ENCODE peak calls at places on chromosome 15, in five cellular contexts. H, Q, W, S and N are unnamed samples.

GRCh38 chr15:58138106-58138505 is at the start of gene AQP9:
- DNase-seq in H (no peak), Q (no peak), W (no peak), S (no peak), N (no peak)

GRCh38 chr15:38038659-38039442 is 104.4 kb downstream of the TMCO5A start:
- DNase-seq in H (no peak), Q (no peak), W (no peak), S (no peak), N (no peak)

GRCh38 chr15:70569718-70570231 is 193.6 kb downstream of the UACA start:
- DNase-seq in H (no peak), Q (no peak), W (no peak), S (peak; percentile 7), N (no peak)

GRCh38 chr15:62071711-62072308 is 5.0 kb downstream of the C2CD4A start:
- DNase-seq in H (no peak), Q (no peak), W (no peak), S (no peak), N (no peak)

GRCh38 chr15:38860253-38860652 is 295.6 kb upstream of the RASGRP1 start:
- DNase-seq in H (no peak), Q (no peak), W (no peak), S (no peak), N (peak; percentile 45)

GRCh38 chr15:83422090-83422489 is 25.1 kb upstream of the SH3GL3 start:
- DNase-seq in H (no peak), Q (no peak), W (no peak), S (no peak), N (no peak)

GRCh38 chr15:48645558-48646330 is at the start of gene FBN1:
- DNase-seq in H (peak; percentile 86), Q (peak; percentile 1), W (peak; percentile 75), S (peak; percentile 90), N (peak; percentile 83)

GRCh38 chr15:45136378-45136764 is 6.6 kb downstream of the DUOX1 start:
- DNase-seq in H (no peak), Q (no peak), W (no peak), S (peak; percentile 81), N (no peak)

GRCh38 chr15:63063164-63063756 is 20.7 kb downstream of the TPM1 start:
- DNase-seq in H (no peak), Q (no peak), W (no peak), S (no peak), N (no peak)

GRCh38 chr15:59244337-59244736 is 37.7 kb downstream of the LDHAL6B start:
- DNase-seq in H (no peak), Q (no peak), W (no peak), S (no peak), N (no peak)

GRCh38 chr15:62972814-62973213 is 69.7 kb upstream of the TPM1 start:
- DNase-seq in H (no peak), Q (no peak), W (no peak), S (no peak), N (no peak)

GRCh38 chr15:66389098-66389858 is 2.6 kb downstream of the MAP2K1 start:
- DNase-seq in H (no peak), Q (no peak), W (no peak), S (no peak), N (no peak)

GRCh38 chr15:54566654-54567053 is 588.4 kb downstream of the UNC13C start:
- DNase-seq in H (no peak), Q (no peak), W (no peak), S (no peak), N (no peak)

GRCh38 chr15:80856809-80857377 is 77.7 kb downstream of the CEMIP start:
- DNase-seq in H (peak; percentile 44), Q (no peak), W (peak; percentile 54), S (peak; percentile 73), N (no peak)

GRCh38 chr15:60519218-60519617 is 40.3 kb upstream of the ICE2 start:
- DNase-seq in H (no peak), Q (no peak), W (no peak), S (no peak), N (no peak)

GRCh38 chr15:71780349-71780976 is 29.9 kb upstream of the NR2E3 start:
- DNase-seq in H (no peak), Q (no peak), W (no peak), S (peak; percentile 82), N (no peak)

GRCh38 chr15:27826902-27827321 is 272.2 kb downstream of the OCA2 start:
- DNase-seq in H (no peak), Q (no peak), W (no peak), S (no peak), N (no peak)

GRCh38 chr15:62940755-62941361 is 101.7 kb upstream of the TPM1 start:
- DNase-seq in H (peak; percentile 82), Q (no peak), W (peak; percentile 83), S (no peak), N (peak; percentile 67)

GRCh38 chr15:35289029-35289617 is 204.0 kb upstream of the NANOGP8 start:
- DNase-seq in H (no peak), Q (no peak), W (no peak), S (no peak), N (no peak)

GRCh38 chr15:70264014-70264492 is 166.3 kb upstream of the TLE3 start:
- DNase-seq in H (no peak), Q (no peak), W (no peak), S (no peak), N (no peak)

GRCh38 chr15:92882697-92883642 is 17.2 kb upstream of the CHD2 start:
- DNase-seq in H (peak; percentile 32), Q (peak; percentile 98), W (peak; percentile 43), S (no peak), N (peak; percentile 93)

GRCh38 chr15:30992465-30992864 is 1.0 kb upstream of the MTMR10 start:
- DNase-seq in H (no peak), Q (no peak), W (no peak), S (no peak), N (no peak)

GRCh38 chr15:48330855-48331795 is at the start of gene DUT:
- DNase-seq in H (peak; percentile 87), Q (peak; percentile 25), W (peak; percentile 89), S (peak; percentile 90), N (peak; percentile 79)

GRCh38 chr15:71743861-71744382 is 66.4 kb upstream of the NR2E3 start:
- DNase-seq in H (peak; percentile 58), Q (no peak), W (peak; percentile 42), S (peak; percentile 77), N (peak; percentile 72)

GRCh38 chr15:29818141-29818540 is 4.1 kb downstream of the TJP1 start:
- DNase-seq in H (no peak), Q (no peak), W (no peak), S (no peak), N (no peak)

GRCh38 chr15:59208850-59209249 is 2.2 kb downstream of the LDHAL6B start:
- DNase-seq in H (no peak), Q (no peak), W (no peak), S (no peak), N (no peak)

GRCh38 chr15:28878209-28878608 is 7.6 kb upstream of the APBA2 start:
- DNase-seq in H (no peak), Q (no peak), W (no peak), S (no peak), N (no peak)

GRCh38 chr15:75048394-75048793 is 25.0 kb downstream of the PPCDC start:
- DNase-seq in H (no peak), Q (no peak), W (no peak), S (no peak), N (no peak)

GRCh38 chr15:75043509-75044257 is 20.3 kb downstream of the PPCDC start:
- DNase-seq in H (peak; percentile 100), Q (peak; percentile 59), W (peak; percentile 96), S (no peak), N (peak; percentile 96)

GRCh38 chr15:75042730-75043508 is 19.5 kb downstream of the PPCDC start:
- DNase-seq in H (peak; percentile 54), Q (peak; percentile 70), W (peak; percentile 78), S (peak; percentile 85), N (peak; percentile 47)

GRCh38 chr15:75044258-75044878 is 21.0 kb downstream of the PPCDC start:
- DNase-seq in H (no peak), Q (no peak), W (no peak), S (no peak), N (no peak)

DNA sequence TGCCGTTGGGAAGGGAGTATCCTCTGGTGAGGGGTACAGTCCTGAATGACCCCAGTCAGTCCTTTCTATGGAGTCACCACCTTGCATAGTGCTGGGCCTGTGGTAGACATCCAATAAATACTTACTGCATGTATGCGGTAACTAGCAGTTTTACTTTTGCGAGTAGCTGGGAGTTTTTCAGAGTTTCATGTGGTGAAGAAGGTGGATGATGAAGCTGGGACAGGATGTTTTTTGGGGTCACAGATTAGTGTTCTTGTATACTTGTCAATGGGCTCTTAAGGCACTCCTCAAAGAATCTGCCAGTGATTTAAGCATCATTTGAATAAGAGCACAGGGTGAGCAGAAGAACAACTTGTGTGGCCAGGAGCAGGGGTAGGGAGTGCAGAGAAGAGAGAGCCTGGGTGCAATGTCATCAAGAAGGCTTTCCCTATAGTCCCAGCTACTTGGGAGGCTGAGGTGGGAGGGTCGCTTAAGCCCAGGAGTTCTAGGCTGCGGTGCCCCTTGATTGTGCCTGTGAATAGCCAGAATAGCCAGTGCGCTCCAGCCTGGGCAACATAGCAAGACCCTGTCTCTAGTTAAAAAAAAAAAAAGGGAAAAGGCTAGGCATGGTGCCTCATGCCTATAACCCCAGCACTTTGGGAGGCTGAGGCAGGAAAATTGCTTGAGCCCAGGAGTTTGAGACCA is 22.1 kb downstream of the PPCDC start:
- DNase-seq in H (no peak), Q (no peak), W (no peak), S (no peak), N (no peak)
- H3K4me3 ChIP-seq in H (no peak overlapping the region), Q (no peak overlapping the region), W (no peak overlapping the region), S (no peak overlapping the region), N (no peak overlapping the region)

GRCh38 chr15:88716543-88717341 is 77.9 kb downstream of the ISG20 start:
- DNase-seq in H (no peak), Q (no peak), W (no peak), S (no peak), N (no peak)
- H3K27ac ChIP-seq in H (no peak overlapping the region), Q (no peak overlapping the region), W (no peak overlapping the region), S (no peak overlapping the region), N (peak overlapping the region; percentile 53)

GRCh38 chr15:64833690-64834089 is 8.0 kb upstream of the PLEKHO2 start:
- DNase-seq in H (no peak), Q (no peak), W (no peak), S (no peak), N (no peak)

GRCh38 chr15:64836023-64836536 is 5.6 kb upstream of the PLEKHO2 start:
- DNase-seq in H (no peak), Q (no peak), W (no peak), S (no peak), N (no peak)

GRCh38 chr15:64841258-64842098 is at the start of gene PLEKHO2:
- DNase-seq in H (peak; percentile 98), Q (peak; percentile 74), W (peak; percentile 96), S (peak; percentile 99), N (peak; percentile 94)

GRCh38 chr15:64842099-64842940 is 605 bp downstream of the PLEKHO2 start:
- DNase-seq in H (no peak), Q (no peak), W (peak; percentile 49), S (peak; percentile 64), N (peak; percentile 42)

GRCh38 chr15:64837502-64837901 is 4.2 kb upstream of the PLEKHO2 start:
- DNase-seq in H (no peak), Q (no peak), W (no peak), S (no peak), N (no peak)
- H3K4me3 ChIP-seq in H (no peak overlapping the region), Q (no peak overlapping the region), W (no peak overlapping the region), S (no peak overlapping the region), N (no peak overlapping the region)

DNA sequence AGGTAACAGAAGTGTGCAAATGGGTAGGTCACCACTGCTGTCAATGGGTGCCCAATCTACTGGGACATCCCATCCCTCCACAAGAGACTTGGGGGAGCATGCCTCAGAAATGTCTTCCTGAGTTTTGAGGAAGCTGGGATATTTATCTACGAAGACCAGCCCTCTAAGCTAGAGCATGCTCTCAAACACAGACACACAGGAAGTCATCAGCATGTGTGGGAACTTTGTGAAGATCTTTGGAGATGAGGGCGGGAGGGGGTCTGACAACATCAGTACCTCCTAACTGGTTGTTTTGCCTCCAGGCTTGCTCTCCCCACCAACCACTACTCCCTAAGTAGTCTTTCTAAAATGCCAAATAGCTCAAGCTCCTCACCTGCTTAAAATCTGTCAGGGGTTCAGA is 3.5 kb upstream of the MEF2A start:
- DNase-seq in H (no peak), Q (no peak), W (no peak), S (no peak), N (no peak)
- H3K27ac ChIP-seq in H (no peak overlapping the region), Q (no peak overlapping the region), W (no peak overlapping the region), S (no peak overlapping the region), N (no peak overlapping the region)